ENCODE peak calls at places on chromosome 22, in five cellular contexts. P is NCI-H748 treated with DMSO at 0.1 percent for 48 hours, F is HuH-7, V is NCI-H1092 treated with DMSO at 0.1 percent for 48 hours, M is T47D. L is an unnamed sample.

GRCh38 chr22:20857247-20857643 is 1.4 kb downstream of the PI4KA start:
- DNase-seq in P (no peak), F (no peak), V (no peak), M (no peak), L (no peak)

GRCh38 chr22:24703101-24703500 is 71.4 kb downstream of the PIWIL3 start:
- DNase-seq in P (no peak), F (no peak), V (peak; percentile 91), M (no peak), L (no peak)

GRCh38 chr22:48666620-48667019 is 1161.1 kb downstream of the BRD1 start:
- DNase-seq in P (no peak), F (no peak), V (no peak), M (no peak), L (no peak)

GRCh38 chr22:23847310-23847920 is 8.6 kb upstream of the DERL3 start:
- DNase-seq in P (no peak), F (no peak), V (no peak), M (no peak), L (no peak)

GRCh38 chr22:19490628-19491230 is 11.0 kb downstream of the CDC45 start:
- DNase-seq in P (no peak), F (no peak), V (no peak), M (no peak), L (no peak)

GRCh38 chr22:44409691-44410316 is 88.2 kb downstream of the RTL6 start:
- DNase-seq in P (no peak), F (no peak), V (no peak), M (no peak), L (no peak)

GRCh38 chr22:39932918-39933649 is 27.1 kb upstream of the TMA7B start:
- DNase-seq in P (no peak), F (peak; percentile 58), V (no peak), M (no peak), L (peak; percentile 27)

GRCh38 chr22:39739338-39740027 is 154.1 kb downstream of the ENTHD1 start:
- DNase-seq in P (no peak), F (no peak), V (no peak), M (no peak), L (no peak)

GRCh38 chr22:45516923-45517675 is 14.4 kb downstream of the FBLN1 start:
- DNase-seq in P (no peak), F (no peak), V (no peak), M (no peak), L (peak; percentile 76)

GRCh38 chr22:22755778-22756100 is 111.3 kb downstream of the GGTLC2 start:
- DNase-seq in P (no peak), F (no peak), V (no peak), M (no peak), L (no peak)

GRCh38 chr22:46162285-46162684 is 12.0 kb downstream of the PPARA start:
- DNase-seq in P (no peak), F (no peak), V (no peak), M (no peak), L (no peak)

GRCh38 chr22:44443641-44444235 is 54.3 kb downstream of the RTL6 start:
- DNase-seq in P (no peak), F (no peak), V (no peak), M (no peak), L (no peak)

GRCh38 chr22:22959147-22959827 is 71.7 kb downstream of the IGLL5 start:
- DNase-seq in P (peak; percentile 48), F (no peak), V (peak; percentile 83), M (no peak), L (peak; percentile 72)

GRCh38 chr22:23913661-23914353 is 19.6 kb downstream of the MIF start:
- DNase-seq in P (peak; percentile 84), F (peak; percentile 78), V (peak; percentile 98), M (peak; percentile 88), L (peak; percentile 99)

GRCh38 chr22:49044776-49045175 is 782.9 kb downstream of the BRD1 start:
- DNase-seq in P (no peak), F (no peak), V (no peak), M (no peak), L (no peak)

GRCh38 chr22:35564975-35565867 is 24.6 kb downstream of the RASD2 start:
- DNase-seq in P (no peak), F (no peak), V (no peak), M (no peak), L (no peak)

GRCh38 chr22:26846645-26847044 is 189.3 kb downstream of the MIAT start:
- DNase-seq in P (no peak), F (no peak), V (no peak), M (no peak), L (peak; percentile 40)

GRCh38 chr22:24876700-24877099 is 69.8 kb downstream of the LHFPL7 start:
- DNase-seq in P (no peak), F (no peak), V (no peak), M (no peak), L (no peak)

GRCh38 chr22:28955817-28956216 is 72.4 kb downstream of the ZNRF3 start:
- DNase-seq in P (no peak), F (no peak), V (no peak), M (no peak), L (no peak)

GRCh38 chr22:23184764-23185113 is 4.4 kb downstream of the BCR start:
- DNase-seq in P (no peak), F (no peak), V (peak; percentile 36), M (no peak), L (no peak)

GRCh38 chr22:29145321-29146072 is 60.2 kb upstream of the EMID1 start:
- DNase-seq in P (no peak), F (no peak), V (no peak), M (no peak), L (no peak)

GRCh38 chr22:24803064-24803542 is 2.9 kb upstream of the SGSM1 start:
- DNase-seq in P (no peak), F (peak; percentile 84), V (peak; percentile 33), M (peak; percentile 53), L (peak; percentile 78)

GRCh38 chr22:35883028-35883620 is 145.5 kb downstream of the RBFOX2 start:
- DNase-seq in P (no peak), F (no peak), V (no peak), M (no peak), L (peak; percentile 26)

GRCh38 chr22:43053176-43053575 is 36.0 kb downstream of the TTLL1 start:
- DNase-seq in P (no peak), F (no peak), V (no peak), M (no peak), L (no peak)

GRCh38 chr22:37742374-37743092 is 45.7 kb downstream of the TRIOBP start:
- DNase-seq in P (no peak), F (no peak), V (no peak), M (no peak), L (peak; percentile 75)

GRCh38 chr22:39360674-39361413 is 11.1 kb downstream of the SYNGR1 start:
- DNase-seq in P (no peak), F (no peak), V (no peak), M (peak; percentile 77), L (no peak)

GRCh38 chr22:45582955-45583320 is 80.3 kb downstream of the FBLN1 start:
- DNase-seq in P (no peak), F (no peak), V (no peak), M (no peak), L (no peak)

GRCh38 chr22:31173386-31174145 is 13.6 kb downstream of the RNF185 start:
- DNase-seq in P (no peak), F (no peak), V (no peak), M (no peak), L (peak; percentile 80)

GRCh38 chr22:37207981-37208380 is 4.3 kb downstream of the SSTR3 start:
- DNase-seq in P (no peak), F (no peak), V (no peak), M (no peak), L (no peak)

GRCh38 chr22:45997077-45997774 is 20.3 kb upstream of the WNT7B start:
- DNase-seq in P (peak; percentile 12), F (no peak), V (no peak), M (no peak), L (peak; percentile 97)

GRCh38 chr22:46788426-46789168 is 26.1 kb downstream of the TBC1D22A start:
- DNase-seq in P (no peak), F (no peak), V (no peak), M (no peak), L (no peak)

GRCh38 chr22:31199187-31199586 is 12.9 kb upstream of the LIMK2 start:
- DNase-seq in P (no peak), F (no peak), V (no peak), M (no peak), L (no peak)